ENCODE peak calls at places on chromosomes 12 and 14, in four cellular contexts. K is HAP-1; I is endodermal cell; M is naive thymus-derived CD4-positive, alpha-beta T cell. G is an unnamed sample. For H3K9me3, the result is how much of the 10 kb centered on the place peaks cover.

GRCh38 chr14:86346818-86347384 is 817.0 kb downstream of the FLRT2 start:
- DNase-seq in I (no peak), M (no peak), K (no peak), G (no peak)

GRCh38 chr12:4052691-4053090 is 179.5 kb upstream of the PARP11 start:
- DNase-seq in K (no peak), M (no peak), I (no peak), G (no peak)

GRCh38 chr12:128842579-128842978 is 10.7 kb upstream of the GLT1D1 start:
- DNase-seq in K (no peak), I (no peak), M (no peak), G (no peak)

GRCh38 chr12:5458229-5459050 is 26.5 kb downstream of the NTF3 start:
- DNase-seq in I (no peak), K (no peak), M (no peak), G (no peak)

GRCh38 chr14:56333361-56334279 is 215.4 kb downstream of the PELI2 start:
- DNase-seq in K (no peak), M (no peak), I (no peak), G (no peak)

GRCh38 chr14:69913686-69914085 is 34.5 kb downstream of the SMOC1 start:
- DNase-seq in I (no peak), M (no peak), K (no peak), G (no peak)

GRCh38 chr12:120230326-120230973 is 29.5 kb upstream of the RPLP0 start:
- DNase-seq in K (peak), I (peak), M (no peak), G (no peak)

GRCh38 chr14:94051115-94051514 is 25.0 kb downstream of the OTUB2 start:
- DNase-seq in K (no peak), M (no peak), I (peak), G (no peak)

GRCh38 chr14:52351191-52351560 is 37.1 kb downstream of the PTGER2 start:
- DNase-seq in M (no peak), I (no peak), K (no peak), G (no peak)

GRCh38 chr12:89453579-89453978 is 71.0 kb downstream of the GALNT4 start:
- DNase-seq in I (no peak), M (no peak), K (no peak), G (no peak)

GRCh38 chr12:2084553-2085296 is 31.9 kb downstream of the CACNA1C start:
- DNase-seq in K (no peak), M (no peak), I (no peak), G (no peak)

GRCh38 chr14:28142400-28143015 is 624.1 kb upstream of the FOXG1 start:
- DNase-seq in K (no peak), I (no peak), M (no peak), G (no peak)
- H3K9me3 ChIP-seq in K (under half), I (under half), M (under half), G (under half)

DNA sequence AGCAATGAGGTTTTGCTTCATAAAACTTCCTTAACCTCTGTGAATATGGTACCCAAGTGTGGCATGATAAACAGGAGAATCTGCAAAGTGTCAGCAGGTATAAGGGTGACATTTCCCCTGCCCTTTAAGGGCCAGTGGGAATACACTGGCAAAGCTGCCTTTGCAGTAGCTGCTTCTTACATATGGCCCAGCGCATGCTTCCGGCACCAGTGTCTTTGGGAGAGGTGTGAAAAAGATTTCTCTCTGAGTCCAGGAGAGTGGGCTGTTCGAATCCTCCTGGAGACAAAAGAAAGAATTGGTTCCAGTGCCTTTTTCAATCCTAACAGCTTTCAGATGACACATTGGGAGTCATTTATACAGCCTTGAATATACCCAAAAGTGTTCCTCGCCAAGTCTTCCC is 437.7 kb downstream of the PRKD1 start:
- DNase-seq in I (no peak), M (no peak), K (no peak), G (no peak)
- H3K9me3 ChIP-seq in I (under half), M (under half), K (under half), G (under half)

DNA sequence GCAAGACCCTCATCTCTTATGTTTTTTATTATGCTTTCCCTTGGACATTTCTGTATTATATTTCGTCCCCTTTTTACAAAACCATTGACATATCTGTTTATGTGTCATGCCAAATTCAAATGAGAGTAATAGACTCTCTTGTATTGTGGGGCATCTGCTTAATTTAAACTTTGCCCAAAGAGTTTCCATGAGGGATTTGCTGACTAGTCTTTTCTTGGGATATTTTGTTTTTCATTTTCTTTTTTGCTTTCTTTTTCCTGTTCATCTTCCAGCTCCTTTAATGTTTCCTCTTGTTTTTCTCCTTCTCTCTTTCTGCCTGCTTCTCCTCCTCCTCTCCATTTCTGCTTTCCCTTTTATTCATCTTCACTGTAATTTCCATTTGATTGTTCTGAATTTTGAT is 13.8 kb upstream of the ZNF26 start:
- DNase-seq in K (no peak), M (no peak), I (no peak), G (no peak)
- H3K9me3 ChIP-seq in K (under half), M (under half), I (under half), G (under half)

GRCh38 chr12:82207556-82207955 is 150.6 kb downstream of the CCDC59 start:
- DNase-seq in I (no peak), M (no peak), K (no peak), G (no peak)

GRCh38 chr12:82210882-82211281 is 147.3 kb downstream of the CCDC59 start:
- DNase-seq in K (no peak), I (no peak), M (no peak), G (no peak)

GRCh38 chr12:82209533-82209932 is 148.7 kb downstream of the CCDC59 start:
- DNase-seq in K (no peak), I (no peak), M (no peak), G (no peak)
- H3K9me3 ChIP-seq in K (under half), I (under half), M (under half), G (under half)

GRCh38 chr14:106060576-106060975 is 534.2 kb downstream of the TMEM121 start:
- DNase-seq in I (no peak), K (no peak), M (no peak), G (no peak)

GRCh38 chr14:106058342-106058741 is 532.0 kb downstream of the TMEM121 start:
- DNase-seq in I (no peak), K (no peak), M (no peak), G (no peak)

GRCh38 chr14:106051790-106052189 is 525.4 kb downstream of the TMEM121 start:
- DNase-seq in K (no peak), M (no peak), I (no peak), G (no peak)

GRCh38 chr14:106055257-106055656 is 528.9 kb downstream of the TMEM121 start:
- DNase-seq in M (no peak), K (no peak), I (no peak), G (no peak)
- H3K9me3 ChIP-seq in M (under half), K (under half), I (half or more), G (under half)

GRCh38 chr14:35333347-35333730 is 41.2 kb downstream of the PSMA6 start:
- DNase-seq in K (no peak), I (peak), M (no peak), G (no peak)
- H3K9me3 ChIP-seq in K (under half), I (under half), M (under half), G (under half)

GRCh38 chr14:91503000-91503504 is 7.1 kb downstream of the PPP4R3A start:
- DNase-seq in M (no peak), K (no peak), I (no peak), G (no peak)

GRCh38 chr14:91508105-91508504 is 2.0 kb downstream of the PPP4R3A start:
- DNase-seq in I (no peak), K (no peak), M (no peak), G (no peak)

GRCh38 chr14:91509083-91509877 is 830 bp downstream of the PPP4R3A start:
- DNase-seq in M (no peak), K (peak), I (peak), G (peak)

GRCh38 chr14:91509878-91510170 is 286 bp downstream of the PPP4R3A start:
- DNase-seq in M (no peak), K (no peak), I (no peak), G (peak)

GRCh38 chr14:91506226-91506625 is 3.9 kb downstream of the PPP4R3A start:
- DNase-seq in I (no peak), K (no peak), M (no peak), G (no peak)
- H3K9me3 ChIP-seq in I (under half), K (under half), M (under half), G (under half)

DNA sequence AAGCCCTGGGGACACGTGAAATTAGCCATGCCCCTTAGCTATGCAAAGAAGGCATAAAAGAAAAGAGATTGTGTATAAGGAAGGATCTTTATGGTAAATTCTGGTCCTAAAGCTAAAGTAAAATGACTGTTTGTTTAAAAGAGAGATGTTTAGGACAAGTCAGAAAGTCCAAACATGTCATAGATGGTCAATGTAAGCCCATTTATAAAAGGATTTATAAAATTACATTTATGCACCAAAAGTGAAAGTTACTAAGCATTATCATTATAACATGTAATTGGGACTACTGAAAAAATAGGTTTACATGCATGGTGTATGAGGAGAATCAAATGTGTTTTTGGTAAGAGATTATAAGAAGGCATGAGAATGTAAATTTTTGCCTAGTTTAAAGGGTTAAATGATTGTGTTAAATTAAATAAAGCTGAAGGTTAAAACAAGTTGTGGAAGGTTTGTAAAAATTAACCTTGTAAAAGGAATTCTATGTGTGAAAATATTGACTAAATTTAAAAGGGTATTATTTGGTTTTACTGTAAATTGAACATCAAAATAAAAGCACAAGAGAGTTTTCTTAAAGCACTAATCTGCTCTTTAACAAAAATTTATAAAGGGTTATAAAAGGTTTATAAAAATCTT is 50.4 kb upstream of the TSPAN8 start:
- DNase-seq in I (no peak), M (no peak), K (no peak), G (no peak)
- H3K9me3 ChIP-seq in I (half or more), M (under half), K (under half), G (under half)

GRCh38 chr14:104317500-104317805 is 179.1 kb downstream of the KIF26A start:
- DNase-seq in K (no peak), M (no peak), I (no peak), G (no peak)
- H3K9me3 ChIP-seq in K (under half), M (under half), I (under half), G (under half)

G was measured in T-helper 17 cell.